ENCODE peak calls at places on chromosome 12, in six cellular contexts. One of them, this sample, is unnamed.

GRCh38 chr12:57106021-57106708 is 5.0 kb downstream of the STAT6 start:
- DNase-seq in activated naive CD4-positive, alpha-beta T cell: no peak
- DNase-seq in NCI-H2081: no peak
- DNase-seq in A172: no peak
- DNase-seq in stimulated activated CD4-positive, alpha-beta T cell treated with anti-CD3 and anti-CD28 coated beads, Interleukin-4, amount 100 ng/mL, for 4 hours: no peak
- DNase-seq in dermis blood vessel endothelial cell: no peak
- DNase-seq in this sample: no peak

GRCh38 chr12:3489057-3489456 is 1.9 kb upstream of the PRMT8 start:
- DNase-seq in activated naive CD4-positive, alpha-beta T cell: no peak
- DNase-seq in NCI-H2081: no peak
- DNase-seq in A172: no peak
- DNase-seq in stimulated activated CD4-positive, alpha-beta T cell treated with anti-CD3 and anti-CD28 coated beads, Interleukin-4, amount 100 ng/mL, for 4 hours: no peak
- DNase-seq in dermis blood vessel endothelial cell: no peak
- DNase-seq in this sample: no peak

GRCh38 chr12:132560831-132561783 is 49.3 kb downstream of the LRCOL1 start:
- DNase-seq in activated naive CD4-positive, alpha-beta T cell: peak
- DNase-seq in NCI-H2081: peak
- DNase-seq in A172: peak
- DNase-seq in stimulated activated CD4-positive, alpha-beta T cell treated with anti-CD3 and anti-CD28 coated beads, Interleukin-4, amount 100 ng/mL, for 4 hours: peak
- DNase-seq in dermis blood vessel endothelial cell: peak
- DNase-seq in this sample: peak

GRCh38 chr12:91186189-91186588 is 3.6 kb upstream of the DCN start:
- DNase-seq in activated naive CD4-positive, alpha-beta T cell: no peak
- DNase-seq in NCI-H2081: no peak
- DNase-seq in A172: no peak
- DNase-seq in stimulated activated CD4-positive, alpha-beta T cell treated with anti-CD3 and anti-CD28 coated beads, Interleukin-4, amount 100 ng/mL, for 4 hours: no peak
- DNase-seq in dermis blood vessel endothelial cell: no peak
- DNase-seq in this sample: no peak

GRCh38 chr12:100572184-100572583 is 1.3 kb upstream of the GAS2L3 start:
- DNase-seq in activated naive CD4-positive, alpha-beta T cell: no peak
- DNase-seq in NCI-H2081: no peak
- DNase-seq in A172: no peak
- DNase-seq in stimulated activated CD4-positive, alpha-beta T cell treated with anti-CD3 and anti-CD28 coated beads, Interleukin-4, amount 100 ng/mL, for 4 hours: no peak
- DNase-seq in dermis blood vessel endothelial cell: no peak
- DNase-seq in this sample: no peak

GRCh38 chr12:77377116-77377515 is 311.7 kb upstream of the E2F7 start:
- DNase-seq in activated naive CD4-positive, alpha-beta T cell: no peak
- DNase-seq in NCI-H2081: no peak
- DNase-seq in A172: peak
- DNase-seq in stimulated activated CD4-positive, alpha-beta T cell treated with anti-CD3 and anti-CD28 coated beads, Interleukin-4, amount 100 ng/mL, for 4 hours: no peak
- DNase-seq in dermis blood vessel endothelial cell: no peak
- DNase-seq in this sample: no peak

GRCh38 chr12:47419500-47419899 is 286.3 kb downstream of the RPAP3 start:
- DNase-seq in activated naive CD4-positive, alpha-beta T cell: no peak
- DNase-seq in NCI-H2081: no peak
- DNase-seq in A172: no peak
- DNase-seq in stimulated activated CD4-positive, alpha-beta T cell treated with anti-CD3 and anti-CD28 coated beads, Interleukin-4, amount 100 ng/mL, for 4 hours: no peak
- DNase-seq in dermis blood vessel endothelial cell: no peak
- DNase-seq in this sample: no peak

GRCh38 chr12:25677180-25677937 is 124.3 kb upstream of the LMNTD1 start:
- DNase-seq in activated naive CD4-positive, alpha-beta T cell: no peak
- DNase-seq in NCI-H2081: no peak
- DNase-seq in A172: no peak
- DNase-seq in stimulated activated CD4-positive, alpha-beta T cell treated with anti-CD3 and anti-CD28 coated beads, Interleukin-4, amount 100 ng/mL, for 4 hours: no peak
- DNase-seq in dermis blood vessel endothelial cell: no peak
- DNase-seq in this sample: no peak

This sample was measured in activated B cell treated with CpG ODN at 0.5 μM for 24 hours.